ENCODE peak calls at places on chromosome 6, in eight cellular contexts. G is esophagus squamous epithelium, K is tibial nerve, S is neural crest cell, U is psoas muscle, I is GM12864, A is dorsolateral prefrontal cortex, J is GM13976. Z is an unnamed sample.
A peak's percentile ranks its signal among the peaks of the same experiment; 100 is the strongest.

GRCh38 chr6:137363805-137364138 is 130.4 kb downstream of the OLIG3 start:
- DNase-seq in A (no peak), I (no peak), G (no peak), S (no peak), J (peak; percentile 24), U (no peak), K (no peak), Z (no peak)

GRCh38 chr6:112188906-112189305 is 65.5 kb downstream of the LAMA4 start:
- DNase-seq in K (no peak), U (no peak), I (no peak), A (no peak), S (no peak), J (no peak), G (no peak), Z (no peak)

GRCh38 chr6:111550953-111551352 is 54.7 kb downstream of the TRAF3IP2 start:
- DNase-seq in S (no peak), I (no peak), U (no peak), A (no peak), J (no peak), G (no peak), K (no peak), Z (no peak)

GRCh38 chr6:136551103-136551502 is 881 bp upstream of the MAP7 start:
- DNase-seq in S (no peak), J (peak; percentile 21), I (no peak), A (no peak), U (no peak), G (no peak), K (no peak), Z (no peak)

GRCh38 chr6:151191477-151191995 is 48.2 kb upstream of the AKAP12 start:
- DNase-seq in A (no peak), S (no peak), J (no peak), I (no peak), U (no peak), G (no peak), K (no peak), Z (no peak)

GRCh38 chr6:22221211-22221610 is 75.6 kb downstream of the PRL start:
- DNase-seq in A (no peak), S (no peak), K (no peak), U (no peak), I (no peak), J (no peak), G (no peak), Z (no peak)

GRCh38 chr6:72414648-72415047 is 207.2 kb upstream of the KCNQ5 start:
- DNase-seq in I (no peak), K (no peak), G (no peak), U (no peak), S (no peak), J (no peak), A (no peak), Z (no peak)

GRCh38 chr6:92369309-92369708 is 1050.0 kb downstream of the EPHA7 start:
- DNase-seq in U (no peak), A (no peak), S (no peak), G (no peak), I (no peak), J (no peak), K (no peak), Z (no peak)

GRCh38 chr6:29834564-29835436 is 7.2 kb downstream of the HLA-G start:
- DNase-seq in J (no peak), U (peak; percentile 36), I (no peak), S (peak; percentile 48), G (no peak), K (no peak), A (no peak), Z (peak; percentile 63)

GRCh38 chr6:169864148-169865030 is 113.0 kb downstream of the ERMARD start:
- DNase-seq in A (no peak), G (no peak), J (no peak), U (no peak), K (no peak), S (no peak), I (no peak), Z (no peak)

GRCh38 chr6:52595000-52595795 is 18.3 kb upstream of the TRAM2 start:
- DNase-seq in J (peak; percentile 50), S (no peak), U (no peak), I (peak; percentile 29), A (no peak), G (no peak), K (no peak), Z (no peak)

GRCh38 chr6:78808356-78808891 is 58.9 kb upstream of the IRAK1BP1 start:
- DNase-seq in U (no peak), G (no peak), A (no peak), S (no peak), J (no peak), I (no peak), K (no peak), Z (no peak)

GRCh38 chr6:169571123-169571962 is 130.5 kb downstream of the WDR27 start:
- DNase-seq in I (no peak), A (no peak), G (no peak), S (no peak), J (no peak), K (no peak), U (no peak), Z (no peak)

GRCh38 chr6:20604159-20604558 is 69.9 kb downstream of the CDKAL1 start:
- DNase-seq in I (no peak), G (no peak), S (no peak), K (no peak), A (no peak), U (no peak), J (no peak), Z (no peak)

GRCh38 chr6:53587291-53587690 is 42.4 kb upstream of the GCLC start:
- DNase-seq in K (no peak), S (no peak), A (no peak), U (no peak), I (no peak), G (no peak), J (no peak), Z (no peak)

GRCh38 chr6:114310053-114310452 is 32.8 kb downstream of the HS3ST5 start:
- DNase-seq in U (no peak), K (no peak), I (no peak), A (no peak), S (no peak), G (no peak), J (no peak), Z (no peak)

GRCh38 chr6:114301596-114302219 is 41.1 kb downstream of the HS3ST5 start:
- DNase-seq in S (no peak), I (no peak), K (no peak), J (no peak), G (no peak), A (no peak), U (no peak), Z (no peak)

DNA sequence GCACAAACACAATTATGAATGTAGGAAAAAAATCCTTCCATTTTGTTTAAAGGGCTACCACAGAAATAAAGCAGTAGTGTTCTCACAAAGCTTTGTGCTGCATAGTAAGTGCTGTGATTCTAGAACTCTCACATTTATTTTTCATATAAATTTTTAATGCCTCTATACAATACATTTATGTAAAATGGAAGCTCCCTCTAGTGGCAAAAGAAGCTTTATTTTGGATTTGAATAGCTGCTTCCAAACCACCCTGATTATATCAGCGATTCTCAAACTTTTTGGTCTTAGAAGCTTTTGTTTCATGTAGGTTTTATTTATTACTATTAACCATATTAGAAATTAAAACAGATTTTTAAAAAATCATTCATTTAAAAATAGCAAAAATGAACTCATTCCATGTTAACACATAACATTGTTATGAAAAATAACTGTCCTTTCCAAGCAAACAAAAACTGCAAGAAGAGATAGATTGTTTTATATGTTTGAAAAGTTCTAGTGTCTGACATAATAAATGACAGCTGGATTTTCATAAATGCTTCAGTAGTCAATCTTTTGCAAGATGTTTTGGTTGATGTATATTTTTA is 38.4 kb downstream of the HS3ST5 start:
- DNase-seq in J (no peak), I (no peak), S (no peak), A (no peak), K (no peak), U (no peak), G (no peak), Z (no peak)
- TF ChIP-seq CTCF in J (no peak), I (peak; percentile 38), S (peak; percentile 72), A (peak; percentile 69), K (peak; percentile 39), U (peak; percentile 46), G (peak; percentile 32), Z (peak; percentile 47)

GRCh38 chr6:152716322-152716721 is 18.6 kb downstream of the MYCT1 start:
- DNase-seq in I (no peak), J (no peak), A (no peak), U (no peak), K (no peak), G (no peak), S (no peak), Z (no peak)
- TF ChIP-seq CTCF in I (no peak), J (no peak), A (no peak), U (no peak), K (no peak), G (no peak), S (no peak), Z (no peak)

DNA sequence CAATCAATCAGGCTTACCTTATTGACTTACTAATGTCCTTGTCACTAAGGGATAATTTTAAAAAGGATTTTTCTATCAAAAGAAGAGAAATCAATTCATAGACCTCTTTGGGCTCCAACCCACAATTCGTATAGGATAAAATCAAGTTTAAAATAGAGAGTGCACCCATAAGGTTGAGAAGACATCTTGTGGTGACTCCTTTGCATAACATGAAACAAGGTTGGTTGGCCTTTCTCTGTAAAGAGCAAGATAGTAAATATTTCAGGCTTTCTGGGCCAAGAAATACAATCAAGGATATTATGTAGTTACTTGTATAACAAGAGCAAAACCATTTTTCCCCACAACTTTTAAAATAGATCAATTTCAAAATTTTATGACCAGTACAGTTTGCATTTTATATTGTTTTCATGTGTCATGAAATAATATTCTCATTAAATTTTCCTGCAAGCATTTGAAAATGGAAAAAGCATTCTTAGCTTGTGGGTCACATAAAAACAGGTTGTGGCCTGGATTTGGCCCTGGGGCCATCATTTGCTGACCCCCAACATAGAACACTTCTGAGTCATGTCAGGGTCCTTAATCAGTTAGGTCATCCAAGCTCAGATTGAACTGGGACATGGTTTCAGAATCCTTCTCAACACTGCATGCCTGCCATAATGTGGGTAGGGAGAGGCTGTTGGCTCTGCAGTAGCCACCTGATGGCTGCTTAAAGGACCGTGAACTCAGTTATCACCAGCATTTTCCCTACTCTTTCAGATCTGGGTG is 76.7 kb downstream of the MYB start:
- DNase-seq in G (no peak), J (no peak), A (no peak), I (no peak), K (no peak), U (no peak), S (no peak), Z (no peak)
- TF ChIP-seq CTCF in G (no peak), J (no peak), A (no peak), I (peak; percentile 14), K (no peak), U (peak; percentile 23), S (no peak), Z (no peak)

GRCh38 chr6:152671146-152671545 is 26.6 kb upstream of the MYCT1 start:
- DNase-seq in K (no peak), J (no peak), G (no peak), A (no peak), S (no peak), I (no peak), U (no peak), Z (no peak)

GRCh38 chr6:152673233-152673632 is 24.5 kb upstream of the MYCT1 start:
- DNase-seq in G (no peak), U (no peak), S (no peak), A (no peak), I (no peak), K (no peak), J (no peak), Z (no peak)

DNA sequence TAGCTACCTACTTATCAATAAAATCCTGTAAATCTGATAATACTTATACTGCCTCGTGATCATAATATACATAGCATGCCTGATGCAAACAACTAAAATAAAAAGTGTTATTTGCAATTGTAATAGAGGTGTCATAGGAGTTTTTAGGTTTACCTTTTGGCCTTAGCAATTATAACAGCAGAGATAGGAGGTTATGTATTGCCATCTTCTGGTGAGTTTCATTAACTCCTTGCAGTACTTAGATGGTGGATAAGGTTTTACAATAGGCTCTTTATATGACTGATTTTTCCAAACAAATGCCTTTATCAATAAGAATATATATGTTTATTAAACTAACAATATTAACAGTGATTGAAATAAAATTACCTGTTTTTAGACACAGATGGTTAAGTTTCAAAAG is 27.8 kb upstream of the MYCT1 start:
- DNase-seq in U (no peak), J (peak; percentile 16), I (no peak), G (no peak), K (no peak), S (no peak), A (no peak), Z (no peak)
- TF ChIP-seq CTCF in U (peak; percentile 39), J (no peak), I (peak; percentile 12), G (peak; percentile 34), K (no peak), S (peak; percentile 62), A (peak; percentile 56), Z (peak; percentile 26)